ENCODE peak calls at places on chromosomes 7 and 10, in five cellular contexts. T is mucosa of gallbladder; J is progenitor cell of endocrine pancreas; U is activated CD4-positive, alpha-beta T cell treated with anti-CD3 and anti-CD28 coated beads, Interleukin-2, amount 10 ng/mL, durations not matched to agents 7 days and 5 days; A is Caki2. H is an unnamed sample.
A peak's percentile ranks its signal among the peaks of the same experiment; 100 is the strongest.

GRCh38 chr10:107800061-107800460 is 635.6 kb upstream of the SORCS1 start:
- DNase-seq in T (no peak), J (no peak), U (no peak), A (no peak), H (no peak)

GRCh38 chr10:33524966-33525365 is 190.5 kb upstream of the NRP1 start:
- DNase-seq in T (no peak), J (no peak), U (no peak), A (no peak), H (no peak)

GRCh38 chr10:73076361-73077183 is 20.1 kb downstream of the P4HA1 start:
- DNase-seq in T (peak; percentile 80), J (no peak), U (no peak), A (no peak), H (peak; percentile 35)

GRCh38 chr7:52711951-52712350 is 323.5 kb upstream of the POM121L12 start:
- DNase-seq in T (no peak), J (no peak), U (no peak), A (no peak), H (no peak)

GRCh38 chr10:48574817-48575380 is 30.0 kb downstream of the ARHGAP22 start:
- DNase-seq in T (no peak), J (no peak), U (no peak), A (no peak), H (no peak)

GRCh38 chr7:77982926-77983550 is 184.5 kb downstream of the PHTF2 start:
- DNase-seq in T (no peak), J (no peak), U (no peak), A (no peak), H (no peak)

GRCh38 chr7:30761214-30762156 is 9.6 kb downstream of the INMT start:
- DNase-seq in T (no peak), J (no peak), U (no peak), A (no peak), H (peak; percentile 32)

GRCh38 chr7:158957921-158958471 is 101.6 kb downstream of the DYNC2I1 start:
- DNase-seq in T (no peak), J (no peak), U (peak; percentile 56), A (no peak), H (no peak)

GRCh38 chr10:99522511-99523250 is 10.1 kb upstream of the NKX2-3 start:
- DNase-seq in T (no peak), J (peak; percentile 28), U (no peak), A (no peak), H (no peak)